ENCODE peak calls at places on chromosome 16, in eight cellular contexts. V is OCI-LY7; I is natural killer cell; Y is AG10803; A is testis; T is H1; P is heart left ventricle; M is CD8-positive, alpha-beta T cell. C is an unnamed sample.

GRCh38 chr16:8775359-8775758 is 22.1 kb downstream of the TMEM186 start:
- DNase-seq in V (no peak), I (no peak), Y (no peak), A (no peak), T (no peak), P (no peak), M (no peak), C (no peak)

GRCh38 chr16:5374184-5374583 is 276.6 kb upstream of the EEF2KMT start:
- DNase-seq in V (no peak), I (no peak), Y (no peak), A (no peak), T (no peak), P (no peak), M (no peak), C (no peak)

GRCh38 chr16:21608647-21609328 is 9.4 kb downstream of the METTL9 start:
- DNase-seq in V (no peak), I (no peak), Y (peak; percentile 78), A (no peak), T (no peak), P (no peak), M (no peak), C (peak; percentile 9)

GRCh38 chr16:3879887-3880564 is 487 bp downstream of the CREBBP start:
- DNase-seq in V (peak; percentile 80), I (peak; percentile 78), Y (peak; percentile 53), A (peak; percentile 82), T (no peak), P (peak; percentile 86), M (peak; percentile 60), C (peak; percentile 68)

GRCh38 chr16:4330277-4330882 is 14.5 kb downstream of the GLIS2 start:
- DNase-seq in V (peak; percentile 71), I (peak; percentile 75), Y (peak; percentile 62), A (peak; percentile 81), T (peak; percentile 91), P (peak; percentile 85), M (peak; percentile 68), C (peak; percentile 65)

GRCh38 chr16:84758627-84759026 is 58.8 kb downstream of the USP10 start:
- DNase-seq in V (no peak), I (no peak), Y (no peak), A (no peak), T (no peak), P (no peak), M (no peak), C (no peak)

GRCh38 chr16:69176033-69176780 is 10.8 kb upstream of the SNTB2 start:
- DNase-seq in V (no peak), I (no peak), Y (peak; percentile 95), A (no peak), T (no peak), P (no peak), M (no peak), C (no peak)

GRCh38 chr16:48350716-48351115 is 34.5 kb downstream of the SIAH1 start:
- DNase-seq in V (no peak), I (no peak), Y (no peak), A (no peak), T (no peak), P (no peak), M (no peak), C (no peak)

GRCh38 chr16:75005697-75006096 is 6.9 kb downstream of the ZNRF1 start:
- DNase-seq in V (no peak), I (no peak), Y (no peak), A (no peak), T (no peak), P (no peak), M (no peak), C (no peak)

GRCh38 chr16:66521951-66522771 is 27.8 kb downstream of the TK2 start:
- DNase-seq in V (peak; percentile 14), I (peak; percentile 70), Y (peak; percentile 64), A (peak; percentile 36), T (no peak), P (peak; percentile 54), M (peak; percentile 83), C (peak; percentile 82)

GRCh38 chr16:5551909-5552308 is 454.3 kb upstream of the EEF2KMT start:
- DNase-seq in V (no peak), I (no peak), Y (no peak), A (no peak), T (no peak), P (no peak), M (no peak), C (no peak)

GRCh38 chr16:27859020-27859419 is 204.5 kb downstream of the GSG1L start:
- DNase-seq in V (no peak), I (no peak), Y (no peak), A (no peak), T (peak; percentile 71), P (no peak), M (no peak), C (no peak)
- TF ChIP-seq CTCF in V (peak; percentile 38), I (no peak), Y (no peak), A (no peak), T (peak; percentile 38), P (no peak), M (no peak), C (peak; percentile 38)

GRCh38 chr16:539901-540530 is 12.5 kb downstream of the CAPN15 start:
- DNase-seq in V (no peak), I (no peak), Y (no peak), A (no peak), T (no peak), P (no peak), M (no peak), C (no peak)

GRCh38 chr16:534856-535445 is 7.4 kb downstream of the CAPN15 start:
- DNase-seq in V (no peak), I (no peak), Y (no peak), A (no peak), T (no peak), P (no peak), M (no peak), C (no peak)

GRCh38 chr16:535446-536405 is 8.2 kb downstream of the CAPN15 start:
- DNase-seq in V (no peak), I (no peak), Y (peak; percentile 69), A (no peak), T (no peak), P (no peak), M (no peak), C (no peak)

GRCh38 chr16:536746-537145 is 9.2 kb downstream of the CAPN15 start:
- DNase-seq in V (no peak), I (no peak), Y (no peak), A (no peak), T (no peak), P (no peak), M (no peak), C (no peak)

GRCh38 chr16:537415-538335 is 10.2 kb downstream of the CAPN15 start:
- DNase-seq in V (no peak), I (no peak), Y (no peak), A (no peak), T (no peak), P (no peak), M (no peak), C (no peak)
- TF ChIP-seq CTCF in V (no peak), I (no peak), Y (no peak), A (no peak), T (peak; percentile 56), P (no peak), M (no peak), C (no peak)

GRCh38 chr16:27776556-27776955 is 226.6 kb downstream of the KATNIP start:
- DNase-seq in V (no peak), I (no peak), Y (no peak), A (no peak), T (no peak), P (no peak), M (no peak), C (no peak)
- TF ChIP-seq CTCF in V (no peak), I (no peak), Y (no peak), A (no peak), T (no peak), P (no peak), M (no peak), C (no peak)

GRCh38 chr16:54422569-54422978 is 136.0 kb upstream of the IRX3 start:
- DNase-seq in V (no peak), I (no peak), Y (no peak), A (no peak), T (no peak), P (no peak), M (no peak), C (no peak)
- TF ChIP-seq CTCF in V (no peak), I (no peak), Y (no peak), A (no peak), T (no peak), P (no peak), M (no peak), C (no peak)

GRCh38 chr16:2472885-2473284 is 1.8 kb downstream of the NTN3 start:
- DNase-seq in V (no peak), I (no peak), Y (no peak), A (no peak), T (no peak), P (no peak), M (no peak), C (no peak)

GRCh38 chr16:2473425-2473926 is 1.5 kb upstream of the TBC1D24 start:
- DNase-seq in V (peak; percentile 59), I (no peak), Y (no peak), A (no peak), T (peak; percentile 60), P (no peak), M (no peak), C (no peak)

GRCh38 chr16:2474877-2475412 is at the start of gene TBC1D24:
- DNase-seq in V (peak; percentile 91), I (peak; percentile 85), Y (peak; percentile 73), A (peak; percentile 89), T (peak; percentile 90), P (peak; percentile 91), M (peak; percentile 76), C (peak; percentile 89)

GRCh38 chr16:2475413-2476344 is 752 bp downstream of the TBC1D24 start:
- DNase-seq in V (peak; percentile 62), I (no peak), Y (no peak), A (no peak), T (peak; percentile 75), P (no peak), M (no peak), C (no peak)

DNA sequence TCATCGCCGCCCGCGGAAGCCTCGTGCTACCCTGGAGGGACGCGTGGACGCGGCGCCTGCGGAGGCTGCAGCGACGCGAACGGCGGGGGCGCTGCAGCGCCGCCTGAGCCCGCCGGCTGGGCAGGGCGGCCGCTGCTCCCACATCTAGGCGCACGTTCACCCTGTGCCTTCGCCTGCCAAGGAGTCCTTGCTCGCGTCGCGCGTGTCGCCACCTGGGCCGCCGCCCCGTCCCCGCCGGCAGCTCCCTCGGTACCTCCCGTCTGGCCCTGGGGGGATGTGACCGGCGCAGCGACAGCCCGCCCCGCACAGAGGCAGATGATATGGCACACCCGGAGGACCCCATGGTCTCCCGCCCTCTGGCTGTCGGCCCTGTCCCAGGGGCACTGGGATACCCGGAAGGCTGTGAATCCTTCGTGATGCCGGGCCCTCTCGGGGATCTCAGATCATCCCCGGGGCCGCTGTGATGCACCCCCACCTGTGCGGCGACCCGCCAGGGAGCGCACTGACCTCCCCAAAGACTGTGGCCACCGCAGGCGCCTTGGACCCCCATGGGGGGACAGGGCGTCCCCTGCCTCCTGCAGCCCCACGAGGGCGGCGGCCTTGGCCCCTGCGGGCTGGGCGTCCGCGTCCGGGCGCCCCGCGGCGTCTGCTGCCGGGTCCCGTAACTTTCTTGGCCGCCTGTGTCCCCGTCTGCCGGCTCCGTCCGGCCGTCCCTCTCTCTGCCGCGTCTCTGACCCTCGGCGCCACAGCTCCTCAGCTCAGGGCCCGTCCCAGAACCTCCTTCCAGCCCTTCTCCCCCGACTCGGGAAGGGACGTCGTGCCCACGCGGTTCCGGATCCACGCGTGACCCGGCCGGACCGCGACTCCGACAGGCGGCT is 689 bp upstream of the TBC1D24 start:
- DNase-seq in V (peak; percentile 79), I (peak; percentile 46), Y (peak; percentile 40), A (peak; percentile 57), T (peak; percentile 72), P (peak; percentile 59), M (peak; percentile 45), C (peak; percentile 77)
- TF ChIP-seq CTCF in V (peak; percentile 61), I (peak; percentile 54), Y (peak; percentile 10), A (peak; percentile 23), T (no peak), P (peak; percentile 18), M (peak; percentile 21), C (no peak)

GRCh38 chr16:58843675-58844074 is 109.6 kb upstream of the GOT2 start:
- DNase-seq in V (peak; percentile 37), I (no peak), Y (peak; percentile 57), A (no peak), T (no peak), P (no peak), M (no peak), C (no peak)
- TF ChIP-seq CTCF in V (peak; percentile 72), I (no peak), Y (peak; percentile 49), A (peak; percentile 17), T (no peak), P (no peak), M (no peak), C (peak; percentile 31)

C was measured in GM06990.